ENCODE peak calls at places on chromosomes 3 and 15, in seven cellular contexts. K is fibroblast of lung, C is CD14-positive monocyte, R is astrocyte of the spinal cord, G is Panc1, D is fibroblast of pulmonary artery, B is upper lobe of left lung. W is an unnamed sample.

GRCh38 chr3:9352917-9353823 is 9.7 kb upstream of the THUMPD3 start:
- DNase-seq in K (peak), C (peak), R (peak), G (peak), D (peak), B (no peak), W (peak)

GRCh38 chr3:169348981-169349942 is 314.2 kb downstream of the MECOM start:
- DNase-seq in K (peak), C (no peak), R (peak), G (no peak), D (peak), B (no peak), W (peak)

GRCh38 chr3:128277378-128278049 is 124.2 kb downstream of the EEFSEC start:
- DNase-seq in K (no peak), C (no peak), R (no peak), G (no peak), D (no peak), B (no peak), W (no peak)

GRCh38 chr3:196996454-196997265 is 28.0 kb upstream of the PIGZ start:
- DNase-seq in K (no peak), C (no peak), R (no peak), G (no peak), D (no peak), B (no peak), W (no peak)

GRCh38 chr3:177610677-177611654 is 413.7 kb upstream of the TBL1XR1 start:
- DNase-seq in K (peak), C (no peak), R (peak), G (no peak), D (no peak), B (no peak), W (peak)

GRCh38 chr15:63972801-63973200 is 73.5 kb downstream of the DAPK2 start:
- DNase-seq in K (no peak), C (no peak), R (no peak), G (no peak), D (no peak), B (no peak), W (no peak)

GRCh38 chr3:69353492-69353891 is 32.4 kb downstream of the FRMD4B start:
- DNase-seq in K (no peak), C (peak), R (no peak), G (no peak), D (peak), B (peak), W (peak)

GRCh38 chr3:86814918-86815655 is 175.9 kb downstream of the VGLL3 start:
- DNase-seq in K (peak), C (no peak), R (peak), G (no peak), D (peak), B (no peak), W (no peak)

GRCh38 chr3:172750069-172750367 is 508 bp upstream of the ECT2 start:
- DNase-seq in K (no peak), C (no peak), R (no peak), G (no peak), D (no peak), B (no peak), W (no peak)

GRCh38 chr3:165839296-165840076 is 2.3 kb upstream of the BCHE start:
- DNase-seq in K (peak), C (no peak), R (no peak), G (no peak), D (no peak), B (no peak), W (no peak)

GRCh38 chr3:23949784-23950183 is 4.7 kb downstream of the NR1D2 start:
- DNase-seq in K (no peak), C (no peak), R (peak), G (no peak), D (no peak), B (no peak), W (peak)

GRCh38 chr3:52777127-52777958 is at the start of gene ITIH1:
- DNase-seq in K (no peak), C (peak), R (no peak), G (no peak), D (no peak), B (no peak), W (no peak)

GRCh38 chr3:131299836-131300235 is 81.7 kb upstream of the NUDT16 start:
- DNase-seq in K (no peak), C (no peak), R (no peak), G (no peak), D (no peak), B (no peak), W (no peak)

GRCh38 chr3:31958721-31959152 is 22.3 kb downstream of the OSBPL10 start:
- DNase-seq in K (no peak), C (no peak), R (no peak), G (no peak), D (no peak), B (no peak), W (no peak)

GRCh38 chr15:65373163-65373651 is 4.6 kb downstream of the IGDCC3 start:
- DNase-seq in K (no peak), C (no peak), R (no peak), G (no peak), D (no peak), B (no peak), W (no peak)

GRCh38 chr3:71056327-71056726 is 527.2 kb downstream of the FOXP1 start:
- DNase-seq in K (peak), C (no peak), R (peak), G (no peak), D (peak), B (no peak), W (peak)

GRCh38 chr3:99875925-99876781 is 58.5 kb downstream of the CMSS1 start:
- DNase-seq in K (peak), C (peak), R (peak), G (no peak), D (peak), B (peak), W (peak)
- TF ChIP-seq CTCF in K (no peak), C (no peak), R (no peak), G (peak), D (no peak), B (peak), W (peak)

GRCh38 chr3:101228441-101228840 is 91.9 kb downstream of the IMPG2 start:
- DNase-seq in K (no peak), C (no peak), R (no peak), G (no peak), D (no peak), B (no peak), W (no peak)

GRCh38 chr3:101230618-101231017 is 89.8 kb downstream of the IMPG2 start:
- DNase-seq in K (no peak), C (no peak), R (no peak), G (no peak), D (no peak), B (no peak), W (no peak)

GRCh38 chr3:101224739-101225138 is 95.6 kb downstream of the IMPG2 start:
- DNase-seq in K (no peak), C (no peak), R (no peak), G (no peak), D (no peak), B (no peak), W (no peak)

GRCh38 chr3:101235048-101235447 is 85.3 kb downstream of the IMPG2 start:
- DNase-seq in K (no peak), C (no peak), R (no peak), G (no peak), D (no peak), B (no peak), W (no peak)

DNA sequence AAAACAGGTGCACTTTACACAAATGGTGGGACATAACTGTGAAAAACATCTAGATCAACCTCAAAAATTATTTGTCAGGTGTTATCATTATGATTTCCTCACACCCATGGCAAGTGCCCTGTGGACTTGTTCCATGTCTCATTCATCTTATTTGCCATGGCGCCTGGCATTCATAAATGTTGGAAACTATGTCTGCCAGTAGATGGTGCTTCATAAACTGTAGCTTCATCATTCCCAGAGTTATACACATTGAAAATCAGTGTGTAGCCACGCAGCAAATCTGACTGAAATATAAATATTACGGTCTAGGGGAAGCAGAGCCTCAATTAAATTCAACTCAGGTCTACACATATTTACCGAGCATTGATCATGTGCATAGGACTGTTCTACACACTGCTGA is 90.7 kb downstream of the IMPG2 start:
- DNase-seq in K (peak), C (no peak), R (no peak), G (no peak), D (peak), B (no peak), W (peak)
- TF ChIP-seq CTCF in K (no peak), C (no peak), R (no peak), G (peak), D (peak), B (no peak), W (no peak)

GRCh38 chr15:31067890-31068603 is 33.5 kb downstream of the TRPM1 start:
- DNase-seq in K (no peak), C (no peak), R (no peak), G (no peak), D (no peak), B (no peak), W (no peak)
- TF ChIP-seq CTCF in K (no peak), C (no peak), R (no peak), G (no peak), D (no peak), B (no peak), W (no peak)

GRCh38 chr3:61877359-61877770 is 316.0 kb downstream of the PTPRG start:
- DNase-seq in K (peak), C (no peak), R (peak), G (no peak), D (peak), B (no peak), W (no peak)
- TF ChIP-seq CTCF in K (no peak), C (no peak), R (no peak), G (no peak), D (peak), B (no peak), W (no peak)

GRCh38 chr15:29259233-29259632 is 10.4 kb downstream of the NSMCE3 start:
- DNase-seq in K (no peak), C (no peak), R (no peak), G (no peak), D (no peak), B (no peak), W (no peak)
- TF ChIP-seq CTCF in K (no peak), C (no peak), R (peak), G (peak), D (no peak), B (no peak), W (no peak)

GRCh38 chr15:32036972-32037371 is 6.7 kb downstream of the CHRNA7 start:
- DNase-seq in K (no peak), C (no peak), R (no peak), G (no peak), D (no peak), B (no peak), W (no peak)

GRCh38 chr15:32041294-32041693 is 11.0 kb downstream of the CHRNA7 start:
- DNase-seq in K (no peak), C (no peak), R (no peak), G (no peak), D (no peak), B (no peak), W (no peak)

GRCh38 chr15:32042269-32042996 is 12.1 kb downstream of the CHRNA7 start:
- DNase-seq in K (no peak), C (no peak), R (no peak), G (no peak), D (no peak), B (no peak), W (no peak)
- TF ChIP-seq CTCF in K (no peak), C (no peak), R (no peak), G (no peak), D (no peak), B (no peak), W (no peak)

GRCh38 chr3:143327388-143327787 is 207.8 kb downstream of the CHST2 start:
- DNase-seq in K (peak), C (no peak), R (no peak), G (no peak), D (no peak), B (no peak), W (peak)
- TF ChIP-seq CTCF in K (no peak), C (peak), R (peak), G (no peak), D (peak), B (no peak), W (no peak)

DNA sequence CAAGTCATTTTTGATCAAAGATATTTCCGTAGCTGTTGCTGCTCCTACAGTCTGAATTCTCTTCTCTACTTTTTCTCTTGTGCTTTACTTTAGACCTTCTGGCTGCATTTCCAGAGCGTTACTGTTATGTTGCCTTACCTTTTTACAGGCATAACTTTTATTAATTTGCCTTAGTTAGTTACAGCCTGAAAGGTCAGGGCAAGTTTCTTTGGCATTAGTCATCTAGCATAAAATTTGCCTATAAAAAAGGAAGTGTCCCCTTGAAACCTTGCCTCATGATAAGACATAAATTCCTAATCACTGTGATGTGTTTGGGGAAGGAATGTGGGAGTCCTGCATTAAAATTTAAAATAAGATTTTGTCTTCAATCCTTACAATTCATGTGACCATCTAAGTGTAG is 618.5 kb downstream of the NR2F2 start:
- DNase-seq in K (no peak), C (no peak), R (no peak), G (no peak), D (no peak), B (no peak), W (no peak)
- TF ChIP-seq CTCF in K (no peak), C (no peak), R (no peak), G (no peak), D (no peak), B (no peak), W (no peak)

GRCh38 chr3:156174229-156174847 is 54.0 kb downstream of the KCNAB1 start:
- DNase-seq in K (peak), C (no peak), R (peak), G (no peak), D (peak), B (no peak), W (peak)
- TF ChIP-seq CTCF in K (peak), C (no peak), R (peak), G (peak), D (peak), B (no peak), W (peak)

DNA sequence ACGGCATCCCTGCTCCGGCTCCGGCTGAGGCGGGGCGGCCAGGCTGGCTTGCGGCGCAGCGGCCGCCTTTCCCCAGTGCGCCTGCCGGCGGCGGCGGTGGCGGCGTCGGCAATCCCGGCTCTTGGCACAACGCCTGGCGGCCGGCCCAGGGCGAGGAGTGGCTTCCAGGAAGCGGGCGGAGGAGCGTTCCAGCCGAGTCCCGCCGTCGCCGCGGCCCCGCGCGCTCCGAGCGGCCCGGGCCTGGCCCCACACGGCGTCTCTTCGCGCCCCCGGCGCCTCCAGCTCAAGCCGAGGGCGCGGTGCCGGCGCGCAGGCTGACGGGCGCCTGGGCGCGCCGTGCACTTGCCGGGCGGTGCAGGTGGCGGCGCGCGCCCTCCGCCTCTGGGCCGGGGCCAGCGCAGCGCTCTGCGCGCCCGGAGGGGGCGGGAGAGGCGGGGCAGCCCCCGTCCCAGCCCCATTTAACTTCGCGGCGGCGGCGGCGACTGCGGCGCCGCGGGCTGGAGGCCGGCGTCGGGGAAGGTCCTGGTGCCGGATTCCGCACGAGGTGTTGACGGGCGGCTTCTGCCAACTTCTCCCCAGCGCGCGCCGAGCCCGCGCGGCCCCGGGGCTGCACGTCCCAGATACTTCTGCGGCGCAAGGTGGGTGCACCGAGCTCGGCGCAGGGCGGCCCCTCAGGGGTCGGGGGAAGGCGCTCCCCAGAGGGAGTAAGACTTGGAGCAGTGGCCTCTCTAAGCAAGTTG is at the start of gene ADAMTSL3:
- DNase-seq in K (peak), C (no peak), R (peak), G (no peak), D (peak), B (peak), W (no peak)
- TF ChIP-seq CTCF in K (no peak), C (no peak), R (no peak), G (no peak), D (no peak), B (peak), W (no peak)